ENCODE peak calls at places on chromosomes 1 and 21, in ten cellular contexts. One of them, this sample, is unnamed.

GRCh38 chr1:19709255-19709765 is 44.6 kb downstream of the HTR6 start:
- DNase-seq in WERI-Rb-1: no peak
- DNase-seq in GM10248: no peak
- DNase-seq in GM03348: no peak
- DNase-seq in amniotic stem cell: no peak
- DNase-seq in A549: no peak
- DNase-seq in keratinocyte: no peak
- DNase-seq in colonic mucosa: no peak
- DNase-seq in AG09309: no peak
- DNase-seq in activated CD4-positive, CD25-positive, alpha-beta regulatory T cell treated with anti-CD3 and anti-CD28 coated beads, Interleukin-2, amount 50 U/mL, for 72 hours: no peak
- DNase-seq in this sample: no peak

GRCh38 chr1:228089520-228090380 is 7.2 kb downstream of the ARF1 start:
- DNase-seq in WERI-Rb-1: no peak
- DNase-seq in GM10248: no peak
- DNase-seq in GM03348: no peak
- DNase-seq in amniotic stem cell: no peak
- DNase-seq in A549: no peak
- DNase-seq in keratinocyte: no peak
- DNase-seq in colonic mucosa: no peak
- DNase-seq in AG09309: no peak
- DNase-seq in activated CD4-positive, CD25-positive, alpha-beta regulatory T cell treated with anti-CD3 and anti-CD28 coated beads, Interleukin-2, amount 50 U/mL, for 72 hours: no peak
- DNase-seq in this sample: no peak

GRCh38 chr1:98991127-98992003 is 13.3 kb downstream of the PLPPR5 start:
- DNase-seq in WERI-Rb-1: peak
- DNase-seq in GM10248: no peak
- DNase-seq in GM03348: peak
- DNase-seq in amniotic stem cell: peak
- DNase-seq in A549: no peak
- DNase-seq in keratinocyte: peak
- DNase-seq in colonic mucosa: no peak
- DNase-seq in AG09309: peak
- DNase-seq in activated CD4-positive, CD25-positive, alpha-beta regulatory T cell treated with anti-CD3 and anti-CD28 coated beads, Interleukin-2, amount 50 U/mL, for 72 hours: no peak
- DNase-seq in this sample: no peak

GRCh38 chr1:10714337-10715114 is 81.9 kb downstream of the CASZ1 start:
- DNase-seq in WERI-Rb-1: peak
- DNase-seq in GM10248: no peak
- DNase-seq in GM03348: no peak
- DNase-seq in amniotic stem cell: no peak
- DNase-seq in A549: no peak
- DNase-seq in keratinocyte: no peak
- DNase-seq in colonic mucosa: no peak
- DNase-seq in AG09309: no peak
- DNase-seq in activated CD4-positive, CD25-positive, alpha-beta regulatory T cell treated with anti-CD3 and anti-CD28 coated beads, Interleukin-2, amount 50 U/mL, for 72 hours: no peak
- DNase-seq in this sample: no peak

GRCh38 chr1:113279776-113280391 is 110.4 kb upstream of the MAGI3 start:
- DNase-seq in WERI-Rb-1: no peak
- DNase-seq in GM10248: no peak
- DNase-seq in GM03348: no peak
- DNase-seq in amniotic stem cell: no peak
- DNase-seq in A549: no peak
- DNase-seq in keratinocyte: no peak
- DNase-seq in colonic mucosa: no peak
- DNase-seq in AG09309: no peak
- DNase-seq in activated CD4-positive, CD25-positive, alpha-beta regulatory T cell treated with anti-CD3 and anti-CD28 coated beads, Interleukin-2, amount 50 U/mL, for 72 hours: no peak
- DNase-seq in this sample: no peak

GRCh38 chr1:152109231-152109997 is 5.8 kb downstream of the TCHH start:
- DNase-seq in WERI-Rb-1: no peak
- DNase-seq in GM10248: no peak
- DNase-seq in GM03348: no peak
- DNase-seq in amniotic stem cell: no peak
- DNase-seq in A549: no peak
- DNase-seq in keratinocyte: no peak
- DNase-seq in colonic mucosa: peak
- DNase-seq in AG09309: no peak
- DNase-seq in activated CD4-positive, CD25-positive, alpha-beta regulatory T cell treated with anti-CD3 and anti-CD28 coated beads, Interleukin-2, amount 50 U/mL, for 72 hours: no peak
- DNase-seq in this sample: no peak

GRCh38 chr1:248757784-248758195 is 2.2 kb upstream of the LYPD8 start:
- DNase-seq in WERI-Rb-1: no peak
- DNase-seq in GM10248: no peak
- DNase-seq in GM03348: no peak
- DNase-seq in amniotic stem cell: no peak
- DNase-seq in A549: no peak
- DNase-seq in keratinocyte: no peak
- DNase-seq in colonic mucosa: peak
- DNase-seq in AG09309: no peak
- DNase-seq in activated CD4-positive, CD25-positive, alpha-beta regulatory T cell treated with anti-CD3 and anti-CD28 coated beads, Interleukin-2, amount 50 U/mL, for 72 hours: no peak
- DNase-seq in this sample: no peak

GRCh38 chr1:1216770-1217620 is 3.0 kb upstream of the TNFRSF4 start:
- DNase-seq in WERI-Rb-1: no peak
- DNase-seq in GM10248: no peak
- DNase-seq in GM03348: no peak
- DNase-seq in amniotic stem cell: no peak
- DNase-seq in A549: no peak
- DNase-seq in keratinocyte: no peak
- DNase-seq in colonic mucosa: no peak
- DNase-seq in AG09309: no peak
- DNase-seq in activated CD4-positive, CD25-positive, alpha-beta regulatory T cell treated with anti-CD3 and anti-CD28 coated beads, Interleukin-2, amount 50 U/mL, for 72 hours: no peak
- DNase-seq in this sample: no peak

GRCh38 chr1:180486092-180486491 is 16.3 kb downstream of the ACBD6 start:
- DNase-seq in WERI-Rb-1: no peak
- DNase-seq in GM10248: no peak
- DNase-seq in GM03348: no peak
- DNase-seq in amniotic stem cell: no peak
- DNase-seq in A549: no peak
- DNase-seq in keratinocyte: no peak
- DNase-seq in colonic mucosa: no peak
- DNase-seq in AG09309: no peak
- DNase-seq in activated CD4-positive, CD25-positive, alpha-beta regulatory T cell treated with anti-CD3 and anti-CD28 coated beads, Interleukin-2, amount 50 U/mL, for 72 hours: no peak
- DNase-seq in this sample: no peak

GRCh38 chr1:230684146-230684545 is 29.8 kb downstream of the AGT start:
- DNase-seq in WERI-Rb-1: no peak
- DNase-seq in GM10248: no peak
- DNase-seq in GM03348: no peak
- DNase-seq in amniotic stem cell: no peak
- DNase-seq in A549: no peak
- DNase-seq in keratinocyte: no peak
- DNase-seq in colonic mucosa: no peak
- DNase-seq in AG09309: no peak
- DNase-seq in activated CD4-positive, CD25-positive, alpha-beta regulatory T cell treated with anti-CD3 and anti-CD28 coated beads, Interleukin-2, amount 50 U/mL, for 72 hours: no peak
- DNase-seq in this sample: no peak

GRCh38 chr1:224106568-224107281 is 7.2 kb upstream of the FBXO28 start:
- DNase-seq in WERI-Rb-1: peak
- DNase-seq in GM10248: peak
- DNase-seq in GM03348: peak
- DNase-seq in amniotic stem cell: peak
- DNase-seq in A549: peak
- DNase-seq in keratinocyte: no peak
- DNase-seq in colonic mucosa: peak
- DNase-seq in AG09309: no peak
- DNase-seq in activated CD4-positive, CD25-positive, alpha-beta regulatory T cell treated with anti-CD3 and anti-CD28 coated beads, Interleukin-2, amount 50 U/mL, for 72 hours: no peak
- DNase-seq in this sample: no peak

GRCh38 chr1:231315887-231316286 is 21.8 kb downstream of the EXOC8 start:
- DNase-seq in WERI-Rb-1: peak
- DNase-seq in GM10248: peak
- DNase-seq in GM03348: peak
- DNase-seq in amniotic stem cell: no peak
- DNase-seq in A549: peak
- DNase-seq in keratinocyte: no peak
- DNase-seq in colonic mucosa: peak
- DNase-seq in AG09309: no peak
- DNase-seq in activated CD4-positive, CD25-positive, alpha-beta regulatory T cell treated with anti-CD3 and anti-CD28 coated beads, Interleukin-2, amount 50 U/mL, for 72 hours: peak
- DNase-seq in this sample: peak

GRCh38 chr1:221739018-221739676 is 2.7 kb downstream of the DUSP10 start:
- DNase-seq in WERI-Rb-1: no peak
- DNase-seq in GM10248: no peak
- DNase-seq in GM03348: no peak
- DNase-seq in amniotic stem cell: no peak
- DNase-seq in A549: no peak
- DNase-seq in keratinocyte: no peak
- DNase-seq in colonic mucosa: no peak
- DNase-seq in AG09309: no peak
- DNase-seq in activated CD4-positive, CD25-positive, alpha-beta regulatory T cell treated with anti-CD3 and anti-CD28 coated beads, Interleukin-2, amount 50 U/mL, for 72 hours: no peak
- DNase-seq in this sample: no peak

GRCh38 chr1:203440780-203441179 is 34.8 kb upstream of the PRELP start:
- DNase-seq in WERI-Rb-1: peak
- DNase-seq in GM10248: peak
- DNase-seq in GM03348: peak
- DNase-seq in amniotic stem cell: peak
- DNase-seq in A549: no peak
- DNase-seq in keratinocyte: no peak
- DNase-seq in colonic mucosa: peak
- DNase-seq in AG09309: peak
- DNase-seq in activated CD4-positive, CD25-positive, alpha-beta regulatory T cell treated with anti-CD3 and anti-CD28 coated beads, Interleukin-2, amount 50 U/mL, for 72 hours: no peak
- DNase-seq in this sample: no peak

GRCh38 chr1:245160288-245160687 is 5.5 kb downstream of the KIF26B start:
- DNase-seq in WERI-Rb-1: no peak
- DNase-seq in GM10248: no peak
- DNase-seq in GM03348: no peak
- DNase-seq in amniotic stem cell: no peak
- DNase-seq in A549: no peak
- DNase-seq in keratinocyte: no peak
- DNase-seq in colonic mucosa: no peak
- DNase-seq in AG09309: no peak
- DNase-seq in activated CD4-positive, CD25-positive, alpha-beta regulatory T cell treated with anti-CD3 and anti-CD28 coated beads, Interleukin-2, amount 50 U/mL, for 72 hours: no peak
- DNase-seq in this sample: no peak

GRCh38 chr1:237205400-237206064 is 163.5 kb downstream of the RYR2 start:
- DNase-seq in WERI-Rb-1: no peak
- DNase-seq in GM10248: no peak
- DNase-seq in GM03348: no peak
- DNase-seq in amniotic stem cell: no peak
- DNase-seq in A549: no peak
- DNase-seq in keratinocyte: no peak
- DNase-seq in colonic mucosa: peak
- DNase-seq in AG09309: no peak
- DNase-seq in activated CD4-positive, CD25-positive, alpha-beta regulatory T cell treated with anti-CD3 and anti-CD28 coated beads, Interleukin-2, amount 50 U/mL, for 72 hours: no peak
- DNase-seq in this sample: no peak

GRCh38 chr1:31476891-31477846 is 64.2 kb downstream of the SERINC2 start:
- DNase-seq in WERI-Rb-1: peak
- DNase-seq in GM10248: no peak
- DNase-seq in GM03348: no peak
- DNase-seq in amniotic stem cell: no peak
- DNase-seq in A549: no peak
- DNase-seq in keratinocyte: peak
- DNase-seq in colonic mucosa: no peak
- DNase-seq in AG09309: no peak
- DNase-seq in activated CD4-positive, CD25-positive, alpha-beta regulatory T cell treated with anti-CD3 and anti-CD28 coated beads, Interleukin-2, amount 50 U/mL, for 72 hours: no peak
- DNase-seq in this sample: no peak

GRCh38 chr1:109198043-109198695 is 15.5 kb upstream of the SARS1 start:
- DNase-seq in WERI-Rb-1: no peak
- DNase-seq in GM10248: no peak
- DNase-seq in GM03348: peak
- DNase-seq in amniotic stem cell: peak
- DNase-seq in A549: peak
- DNase-seq in keratinocyte: peak
- DNase-seq in colonic mucosa: no peak
- DNase-seq in AG09309: peak
- DNase-seq in activated CD4-positive, CD25-positive, alpha-beta regulatory T cell treated with anti-CD3 and anti-CD28 coated beads, Interleukin-2, amount 50 U/mL, for 72 hours: no peak
- DNase-seq in this sample: no peak

GRCh38 chr1:119968068-119968492 is 71.8 kb upstream of the ADAM30 start:
- DNase-seq in WERI-Rb-1: peak
- DNase-seq in GM10248: peak
- DNase-seq in GM03348: peak
- DNase-seq in amniotic stem cell: no peak
- DNase-seq in A549: peak
- DNase-seq in keratinocyte: no peak
- DNase-seq in colonic mucosa: peak
- DNase-seq in AG09309: no peak
- DNase-seq in activated CD4-positive, CD25-positive, alpha-beta regulatory T cell treated with anti-CD3 and anti-CD28 coated beads, Interleukin-2, amount 50 U/mL, for 72 hours: peak
- DNase-seq in this sample: peak

GRCh38 chr21:42983102-42983501 is 8.7 kb downstream of the PKNOX1 start:
- DNase-seq in WERI-Rb-1: no peak
- DNase-seq in GM10248: no peak
- DNase-seq in GM03348: no peak
- DNase-seq in amniotic stem cell: no peak
- DNase-seq in A549: no peak
- DNase-seq in keratinocyte: no peak
- DNase-seq in colonic mucosa: no peak
- DNase-seq in AG09309: no peak
- DNase-seq in activated CD4-positive, CD25-positive, alpha-beta regulatory T cell treated with anti-CD3 and anti-CD28 coated beads, Interleukin-2, amount 50 U/mL, for 72 hours: no peak
- DNase-seq in this sample: no peak

GRCh38 chr1:160227561-160227960 is 22.4 kb downstream of the PEA15 start:
- DNase-seq in WERI-Rb-1: no peak
- DNase-seq in GM10248: no peak
- DNase-seq in GM03348: no peak
- DNase-seq in amniotic stem cell: no peak
- DNase-seq in A549: no peak
- DNase-seq in keratinocyte: no peak
- DNase-seq in colonic mucosa: no peak
- DNase-seq in AG09309: no peak
- DNase-seq in activated CD4-positive, CD25-positive, alpha-beta regulatory T cell treated with anti-CD3 and anti-CD28 coated beads, Interleukin-2, amount 50 U/mL, for 72 hours: no peak
- DNase-seq in this sample: no peak

GRCh38 chr21:46667735-46668380 is 32.4 kb downstream of the PRMT2 start:
- DNase-seq in WERI-Rb-1: peak
- DNase-seq in GM10248: peak
- DNase-seq in GM03348: peak
- DNase-seq in amniotic stem cell: no peak
- DNase-seq in A549: no peak
- DNase-seq in keratinocyte: no peak
- DNase-seq in colonic mucosa: no peak
- DNase-seq in AG09309: no peak
- DNase-seq in activated CD4-positive, CD25-positive, alpha-beta regulatory T cell treated with anti-CD3 and anti-CD28 coated beads, Interleukin-2, amount 50 U/mL, for 72 hours: no peak
- DNase-seq in this sample: no peak

GRCh38 chr1:36589006-36589405 is 106.3 kb upstream of the CSF3R start:
- DNase-seq in WERI-Rb-1: no peak
- DNase-seq in GM10248: no peak
- DNase-seq in GM03348: no peak
- DNase-seq in amniotic stem cell: no peak
- DNase-seq in A549: no peak
- DNase-seq in keratinocyte: no peak
- DNase-seq in colonic mucosa: no peak
- DNase-seq in AG09309: no peak
- DNase-seq in activated CD4-positive, CD25-positive, alpha-beta regulatory T cell treated with anti-CD3 and anti-CD28 coated beads, Interleukin-2, amount 50 U/mL, for 72 hours: no peak
- DNase-seq in this sample: no peak

GRCh38 chr1:153796786-153797659 is 21.8 kb downstream of the SLC27A3 start:
- DNase-seq in WERI-Rb-1: peak
- DNase-seq in GM10248: peak
- DNase-seq in GM03348: peak
- DNase-seq in amniotic stem cell: peak
- DNase-seq in A549: peak
- DNase-seq in keratinocyte: no peak
- DNase-seq in colonic mucosa: peak
- DNase-seq in AG09309: no peak
- DNase-seq in activated CD4-positive, CD25-positive, alpha-beta regulatory T cell treated with anti-CD3 and anti-CD28 coated beads, Interleukin-2, amount 50 U/mL, for 72 hours: peak
- DNase-seq in this sample: peak